ENCODE peak calls at places on chromosomes 2 and 18, in nine cellular contexts. One of them, this sample, is unnamed.

GRCh38 chr2:162092008-162092390 is 18.0 kb upstream of the DPP4 start:
- DNase-seq in fibroblast of lung: no peak
- DNase-seq in astrocyte of the spinal cord: no peak
- DNase-seq in HFFc6: no peak
- DNase-seq in RWPE1: no peak
- DNase-seq in GM12865: no peak
- DNase-seq in retinal pigment epithelial cell: no peak
- DNase-seq in fibroblast of mammary gland: peak
- DNase-seq in WTC11: no peak
- DNase-seq in this sample: no peak

GRCh38 chr2:40289771-40290404 is 162.0 kb downstream of the SLC8A1 start:
- DNase-seq in WTC11: no peak
- DNase-seq in astrocyte of the spinal cord: no peak
- DNase-seq in GM12865: peak
- DNase-seq in fibroblast of lung: no peak
- DNase-seq in HFFc6: no peak
- DNase-seq in fibroblast of mammary gland: no peak
- DNase-seq in retinal pigment epithelial cell: no peak
- DNase-seq in RWPE1: no peak
- DNase-seq in this sample: no peak

GRCh38 chr18:56748698-56749268 is 97.6 kb downstream of the WDR7 start:
- DNase-seq in astrocyte of the spinal cord: peak
- DNase-seq in RWPE1: peak
- DNase-seq in WTC11: no peak
- DNase-seq in HFFc6: peak
- DNase-seq in fibroblast of mammary gland: peak
- DNase-seq in fibroblast of lung: peak
- DNase-seq in retinal pigment epithelial cell: peak
- DNase-seq in GM12865: peak
- DNase-seq in this sample: peak

GRCh38 chr2:124683536-124684407 is 658.7 kb downstream of the CNTNAP5 start:
- DNase-seq in GM12865: no peak
- DNase-seq in retinal pigment epithelial cell: no peak
- DNase-seq in HFFc6: no peak
- DNase-seq in fibroblast of mammary gland: no peak
- DNase-seq in astrocyte of the spinal cord: peak
- DNase-seq in WTC11: no peak
- DNase-seq in fibroblast of lung: peak
- DNase-seq in RWPE1: no peak
- DNase-seq in this sample: no peak

GRCh38 chr2:172095905-172096660 is 6.6 kb downstream of the DLX2 start:
- DNase-seq in astrocyte of the spinal cord: no peak
- DNase-seq in fibroblast of lung: no peak
- DNase-seq in WTC11: no peak
- DNase-seq in retinal pigment epithelial cell: no peak
- DNase-seq in RWPE1: no peak
- DNase-seq in HFFc6: peak
- DNase-seq in fibroblast of mammary gland: no peak
- DNase-seq in GM12865: no peak
- DNase-seq in this sample: no peak

GRCh38 chr2:69549421-69549820 is 94.1 kb downstream of the AAK1 start:
- DNase-seq in WTC11: no peak
- DNase-seq in RWPE1: peak
- DNase-seq in HFFc6: peak
- DNase-seq in retinal pigment epithelial cell: peak
- DNase-seq in GM12865: no peak
- DNase-seq in astrocyte of the spinal cord: peak
- DNase-seq in fibroblast of lung: no peak
- DNase-seq in fibroblast of mammary gland: peak
- DNase-seq in this sample: no peak

GRCh38 chr2:3459185-3460015 is 59.9 kb downstream of the ADI1 start:
- DNase-seq in fibroblast of mammary gland: no peak
- DNase-seq in retinal pigment epithelial cell: no peak
- DNase-seq in GM12865: no peak
- DNase-seq in WTC11: no peak
- DNase-seq in fibroblast of lung: no peak
- DNase-seq in astrocyte of the spinal cord: no peak
- DNase-seq in RWPE1: no peak
- DNase-seq in HFFc6: no peak
- DNase-seq in this sample: no peak

GRCh38 chr2:170123593-170123992 is 54.4 kb upstream of the MYO3B start:
- DNase-seq in WTC11: no peak
- DNase-seq in GM12865: no peak
- DNase-seq in fibroblast of lung: peak
- DNase-seq in fibroblast of mammary gland: no peak
- DNase-seq in astrocyte of the spinal cord: peak
- DNase-seq in RWPE1: peak
- DNase-seq in HFFc6: no peak
- DNase-seq in retinal pigment epithelial cell: no peak
- DNase-seq in this sample: no peak

GRCh38 chr2:42169100-42169868 is at the start of gene EML4:
- DNase-seq in fibroblast of lung: peak
- DNase-seq in astrocyte of the spinal cord: peak
- DNase-seq in fibroblast of mammary gland: peak
- DNase-seq in retinal pigment epithelial cell: peak
- DNase-seq in HFFc6: peak
- DNase-seq in RWPE1: peak
- DNase-seq in GM12865: peak
- DNase-seq in WTC11: peak
- DNase-seq in this sample: peak

DNA sequence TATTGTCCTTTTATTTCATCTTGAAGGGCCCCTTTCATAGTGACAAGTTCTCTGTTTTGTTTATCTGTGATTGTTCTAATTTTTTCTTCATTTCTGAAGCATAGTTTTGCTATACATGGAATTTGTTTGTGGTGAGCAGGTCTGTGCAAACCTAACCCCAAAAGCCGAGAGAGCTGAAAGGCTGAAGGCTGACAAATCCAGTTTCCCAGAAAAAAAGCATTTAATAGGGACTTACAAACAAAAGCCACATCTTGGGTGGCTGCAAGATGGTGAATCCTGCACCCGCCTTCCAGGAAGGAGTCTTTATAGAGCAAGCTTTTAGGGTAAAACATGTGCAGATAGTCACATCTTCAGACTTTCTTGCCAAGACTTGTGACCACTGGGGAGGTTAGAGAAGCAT is 473.4 kb upstream of the TRIB2 start:
- DNase-seq in fibroblast of lung: no peak
- DNase-seq in WTC11: no peak
- DNase-seq in RWPE1: no peak
- DNase-seq in GM12865: no peak
- DNase-seq in HFFc6: no peak
- DNase-seq in retinal pigment epithelial cell: no peak
- DNase-seq in astrocyte of the spinal cord: no peak
- DNase-seq in fibroblast of mammary gland: no peak
- DNase-seq in this sample: no peak
- TF ChIP-seq CTCF in fibroblast of lung: no peak
- TF ChIP-seq CTCF in WTC11: no peak
- TF ChIP-seq CTCF in RWPE1: no peak
- TF ChIP-seq CTCF in GM12865: no peak
- TF ChIP-seq CTCF in HFFc6: no peak
- TF ChIP-seq CTCF in retinal pigment epithelial cell: no peak
- TF ChIP-seq CTCF in astrocyte of the spinal cord: no peak
- TF ChIP-seq CTCF in fibroblast of mammary gland: no peak
- TF ChIP-seq CTCF in this sample: no peak

DNA sequence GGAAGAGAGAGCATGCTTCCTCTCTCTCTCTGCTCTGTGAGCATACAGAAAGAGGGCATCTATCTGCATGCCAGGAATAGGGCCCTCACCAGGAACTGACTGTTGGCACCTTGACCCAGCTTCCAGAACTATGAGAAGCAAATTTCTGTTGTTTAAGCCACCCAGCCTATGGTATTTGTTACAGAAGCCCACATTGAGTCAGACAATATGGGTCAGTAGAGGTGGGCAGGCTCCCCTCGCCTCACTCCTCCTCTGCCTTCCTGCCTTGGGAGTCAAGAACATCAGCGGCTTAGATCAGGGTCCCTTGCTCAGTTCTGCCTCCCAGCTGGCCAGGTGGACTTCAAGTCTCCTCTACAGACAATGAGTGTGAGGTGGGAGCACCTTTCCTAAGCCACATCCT is 92.3 kb downstream of the COPS8 start:
- DNase-seq in WTC11: no peak
- DNase-seq in fibroblast of mammary gland: no peak
- DNase-seq in astrocyte of the spinal cord: no peak
- DNase-seq in retinal pigment epithelial cell: no peak
- DNase-seq in RWPE1: no peak
- DNase-seq in HFFc6: no peak
- DNase-seq in GM12865: no peak
- DNase-seq in fibroblast of lung: no peak
- DNase-seq in this sample: no peak
- TF ChIP-seq CTCF in WTC11: no peak
- TF ChIP-seq CTCF in fibroblast of mammary gland: no peak
- TF ChIP-seq CTCF in astrocyte of the spinal cord: no peak
- TF ChIP-seq CTCF in retinal pigment epithelial cell: no peak
- TF ChIP-seq CTCF in RWPE1: no peak
- TF ChIP-seq CTCF in HFFc6: no peak
- TF ChIP-seq CTCF in GM12865: no peak
- TF ChIP-seq CTCF in fibroblast of lung: no peak
- TF ChIP-seq CTCF in this sample: no peak

DNA sequence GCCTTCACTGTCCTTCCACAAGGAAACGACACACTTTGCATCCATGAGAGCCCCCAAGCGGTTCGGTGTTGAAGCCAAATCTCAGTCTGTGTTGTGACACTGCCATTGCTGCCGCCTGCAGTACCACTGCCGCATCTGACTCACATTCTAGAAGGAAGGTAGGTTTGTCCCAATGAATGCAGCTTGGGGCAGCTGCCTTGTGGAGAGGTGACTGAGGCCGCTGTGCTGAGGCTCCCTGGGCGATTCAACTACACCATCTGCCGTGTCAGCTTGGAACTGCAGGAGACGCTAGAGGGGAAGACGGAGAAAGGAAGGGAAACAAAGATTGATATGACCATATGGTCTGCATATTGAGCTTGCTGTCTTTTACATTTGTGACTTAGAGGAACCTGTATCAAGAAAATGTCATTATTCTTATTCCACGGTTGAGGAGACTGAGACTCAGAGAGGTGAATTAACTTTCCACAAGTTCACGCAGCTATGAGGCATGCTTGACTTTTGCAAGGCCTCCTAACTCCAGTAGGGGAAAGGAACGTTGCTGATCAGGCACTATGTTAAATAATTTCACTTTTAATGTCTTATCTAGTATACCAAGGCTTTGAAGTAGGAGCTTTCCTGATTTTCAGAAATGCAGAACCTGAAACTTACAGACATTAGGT is 43.5 kb upstream of the LMAN1 start:
- DNase-seq in astrocyte of the spinal cord: peak
- DNase-seq in HFFc6: peak
- DNase-seq in fibroblast of lung: peak
- DNase-seq in GM12865: peak
- DNase-seq in retinal pigment epithelial cell: peak
- DNase-seq in WTC11: peak
- DNase-seq in fibroblast of mammary gland: peak
- DNase-seq in RWPE1: peak
- DNase-seq in this sample: peak
- TF ChIP-seq CTCF in astrocyte of the spinal cord: peak
- TF ChIP-seq CTCF in HFFc6: peak
- TF ChIP-seq CTCF in fibroblast of lung: peak
- TF ChIP-seq CTCF in GM12865: peak
- TF ChIP-seq CTCF in retinal pigment epithelial cell: peak
- TF ChIP-seq CTCF in WTC11: peak
- TF ChIP-seq CTCF in fibroblast of mammary gland: peak
- TF ChIP-seq CTCF in RWPE1: peak
- TF ChIP-seq CTCF in this sample: peak

DNA sequence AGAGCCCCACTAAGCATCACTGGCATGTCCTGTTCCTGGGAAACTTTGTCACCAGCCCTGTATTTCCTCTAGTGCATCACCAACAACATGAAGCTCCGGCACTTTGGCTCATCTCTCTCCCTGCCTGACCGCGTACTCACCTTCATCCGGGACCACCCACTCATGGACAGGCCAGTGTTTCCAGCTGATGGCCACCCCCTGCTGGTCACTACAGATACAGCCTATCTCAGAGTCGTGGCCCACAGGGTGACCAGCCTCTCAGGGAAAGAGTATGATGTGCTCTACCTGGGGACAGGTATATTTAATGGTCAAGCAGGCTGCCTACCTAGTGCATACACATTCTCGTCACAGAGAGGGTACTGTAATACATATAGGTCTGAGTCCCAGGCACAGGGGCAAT is 21.0 kb downstream of the SEMA4F start:
- DNase-seq in astrocyte of the spinal cord: no peak
- DNase-seq in retinal pigment epithelial cell: no peak
- DNase-seq in HFFc6: no peak
- DNase-seq in fibroblast of mammary gland: no peak
- DNase-seq in fibroblast of lung: no peak
- DNase-seq in WTC11: peak
- DNase-seq in GM12865: no peak
- DNase-seq in RWPE1: no peak
- DNase-seq in this sample: no peak
- TF ChIP-seq CTCF in astrocyte of the spinal cord: peak
- TF ChIP-seq CTCF in retinal pigment epithelial cell: peak
- TF ChIP-seq CTCF in HFFc6: peak
- TF ChIP-seq CTCF in fibroblast of mammary gland: peak
- TF ChIP-seq CTCF in fibroblast of lung: no peak
- TF ChIP-seq CTCF in WTC11: no peak
- TF ChIP-seq CTCF in GM12865: no peak
- TF ChIP-seq CTCF in RWPE1: no peak
- TF ChIP-seq CTCF in this sample: peak

This sample was measured in foreskin fibroblast.